ENCODE peak calls at places on chromosomes 5 and 9, in seven cellular contexts. One of them, this sample, is unnamed.

GRCh38 chr9:121699271-121700164 is 48.1 kb downstream of the DAB2IP start:
- DNase-seq in right lobe of liver: peak; percentile 67
- DNase-seq in hepatocyte: peak; percentile 62
- DNase-seq in K562: no peak
- DNase-seq in cardiac muscle cell: peak; percentile 67
- DNase-seq in prostate gland: no peak
- DNase-seq in neuronal stem cell: peak; percentile 20
- DNase-seq in this sample: peak; percentile 67

GRCh38 chr9:124017064-124017928 is 5.7 kb downstream of the LHX2 start:
- DNase-seq in prostate gland: no peak
- DNase-seq in neuronal stem cell: no peak
- DNase-seq in K562: no peak
- DNase-seq in cardiac muscle cell: no peak
- DNase-seq in right lobe of liver: no peak
- DNase-seq in hepatocyte: no peak
- DNase-seq in this sample: no peak

GRCh38 chr9:118449554-118449953 is 745.4 kb downstream of the TLR4 start:
- DNase-seq in prostate gland: no peak
- DNase-seq in right lobe of liver: no peak
- DNase-seq in hepatocyte: no peak
- DNase-seq in neuronal stem cell: no peak
- DNase-seq in cardiac muscle cell: no peak
- DNase-seq in K562: no peak
- DNase-seq in this sample: no peak

GRCh38 chr5:73686912-73687311 is 60.9 kb downstream of the ARHGEF28 start:
- DNase-seq in neuronal stem cell: no peak
- DNase-seq in cardiac muscle cell: no peak
- DNase-seq in K562: no peak
- DNase-seq in right lobe of liver: no peak
- DNase-seq in hepatocyte: no peak
- DNase-seq in prostate gland: no peak
- DNase-seq in this sample: no peak

GRCh38 chr9:123434619-123435240 is 78.7 kb downstream of the CRB2 start:
- DNase-seq in prostate gland: no peak
- DNase-seq in right lobe of liver: no peak
- DNase-seq in K562: peak; percentile 51
- DNase-seq in neuronal stem cell: no peak
- DNase-seq in hepatocyte: no peak
- DNase-seq in cardiac muscle cell: no peak
- DNase-seq in this sample: no peak

GRCh38 chr5:82730862-82731261 is 346.3 kb downstream of the TMEM167A start:
- DNase-seq in right lobe of liver: no peak
- DNase-seq in K562: no peak
- DNase-seq in cardiac muscle cell: no peak
- DNase-seq in hepatocyte: no peak
- DNase-seq in neuronal stem cell: no peak
- DNase-seq in prostate gland: no peak
- DNase-seq in this sample: no peak

GRCh38 chr5:37619353-37619752 is 220.5 kb downstream of the GDNF start:
- DNase-seq in prostate gland: no peak
- DNase-seq in K562: no peak
- DNase-seq in neuronal stem cell: no peak
- DNase-seq in hepatocyte: peak; percentile 22
- DNase-seq in cardiac muscle cell: peak; percentile 63
- DNase-seq in right lobe of liver: no peak
- DNase-seq in this sample: no peak

GRCh38 chr9:36866840-36867239 is 167.2 kb downstream of the PAX5 start:
- DNase-seq in right lobe of liver: peak; percentile 11
- DNase-seq in neuronal stem cell: no peak
- DNase-seq in K562: peak; percentile 11
- DNase-seq in prostate gland: no peak
- DNase-seq in cardiac muscle cell: no peak
- DNase-seq in hepatocyte: no peak
- DNase-seq in this sample: no peak

GRCh38 chr9:73149371-73150067 is 2.1 kb upstream of the ANXA1 start:
- DNase-seq in right lobe of liver: no peak
- DNase-seq in hepatocyte: peak; percentile 80
- DNase-seq in neuronal stem cell: no peak
- DNase-seq in cardiac muscle cell: peak; percentile 85
- DNase-seq in prostate gland: no peak
- DNase-seq in K562: peak; percentile 44
- DNase-seq in this sample: no peak

GRCh38 chr9:130437011-130437784 is 7.6 kb upstream of the ASS1 start:
- DNase-seq in right lobe of liver: peak; percentile 93
- DNase-seq in K562: no peak
- DNase-seq in prostate gland: no peak
- DNase-seq in cardiac muscle cell: no peak
- DNase-seq in neuronal stem cell: no peak
- DNase-seq in hepatocyte: no peak
- DNase-seq in this sample: no peak

GRCh38 chr5:56476487-56476856 is 243.3 kb upstream of the ANKRD55 start:
- DNase-seq in K562: no peak
- DNase-seq in prostate gland: no peak
- DNase-seq in neuronal stem cell: no peak
- DNase-seq in hepatocyte: no peak
- DNase-seq in right lobe of liver: no peak
- DNase-seq in cardiac muscle cell: no peak
- DNase-seq in this sample: no peak
- H3K27ac ChIP-seq in K562: no peak overlapping the region
- H3K27ac ChIP-seq in prostate gland: no peak overlapping the region
- H3K27ac ChIP-seq in neuronal stem cell: no peak overlapping the region
- H3K27ac ChIP-seq in hepatocyte: peak overlapping the region; percentile 49
- H3K27ac ChIP-seq in right lobe of liver: no peak overlapping the region
- H3K27ac ChIP-seq in cardiac muscle cell: no peak overlapping the region
- H3K27ac ChIP-seq in this sample: no peak overlapping the region

GRCh38 chr5:59187772-59188347 is 605.0 kb downstream of the RAB3C start:
- DNase-seq in cardiac muscle cell: peak; percentile 80
- DNase-seq in prostate gland: no peak
- DNase-seq in neuronal stem cell: no peak
- DNase-seq in right lobe of liver: no peak
- DNase-seq in hepatocyte: no peak
- DNase-seq in K562: no peak
- DNase-seq in this sample: no peak
- H3K27ac ChIP-seq in cardiac muscle cell: no peak overlapping the region
- H3K27ac ChIP-seq in prostate gland: no peak overlapping the region
- H3K27ac ChIP-seq in neuronal stem cell: no peak overlapping the region
- H3K27ac ChIP-seq in right lobe of liver: no peak overlapping the region
- H3K27ac ChIP-seq in hepatocyte: peak overlapping the region; percentile 36
- H3K27ac ChIP-seq in K562: no peak overlapping the region
- H3K27ac ChIP-seq in this sample: no peak overlapping the region

DNA sequence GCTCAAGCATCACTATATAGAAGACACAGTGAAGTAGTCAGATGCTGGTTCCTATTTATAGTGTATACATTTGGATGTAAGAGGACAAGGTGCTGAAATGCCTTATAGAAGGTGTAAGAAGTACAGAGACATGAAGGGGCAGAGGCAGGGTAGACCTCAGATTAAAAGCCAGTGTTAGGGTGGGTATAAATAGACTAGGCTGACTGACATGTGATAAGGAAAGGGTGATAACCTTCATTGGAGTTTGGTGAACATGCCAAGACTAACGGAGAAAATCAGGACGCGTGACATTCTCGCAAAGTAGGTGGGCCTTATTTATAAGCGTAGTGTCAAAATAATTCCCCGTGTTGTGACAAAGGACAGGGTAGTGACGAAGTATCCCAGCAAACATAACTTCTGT is 59.1 kb upstream of the HRH2 start:
- DNase-seq in cardiac muscle cell: no peak
- DNase-seq in right lobe of liver: no peak
- DNase-seq in neuronal stem cell: no peak
- DNase-seq in prostate gland: no peak
- DNase-seq in K562: no peak
- DNase-seq in hepatocyte: no peak
- DNase-seq in this sample: no peak
- H3K27ac ChIP-seq in cardiac muscle cell: peak overlapping the region; percentile 95
- H3K27ac ChIP-seq in right lobe of liver: no peak overlapping the region
- H3K27ac ChIP-seq in neuronal stem cell: no peak overlapping the region
- H3K27ac ChIP-seq in prostate gland: no peak overlapping the region
- H3K27ac ChIP-seq in K562: no peak overlapping the region
- H3K27ac ChIP-seq in hepatocyte: no peak overlapping the region
- H3K27ac ChIP-seq in this sample: no peak overlapping the region

GRCh38 chr5:5360363-5360762 is 62.1 kb upstream of the ICE1 start:
- DNase-seq in hepatocyte: no peak
- DNase-seq in right lobe of liver: no peak
- DNase-seq in prostate gland: no peak
- DNase-seq in cardiac muscle cell: no peak
- DNase-seq in K562: no peak
- DNase-seq in neuronal stem cell: no peak
- DNase-seq in this sample: no peak

GRCh38 chr5:5360878-5361520 is 61.5 kb upstream of the ICE1 start:
- DNase-seq in neuronal stem cell: peak; percentile 49
- DNase-seq in K562: no peak
- DNase-seq in cardiac muscle cell: no peak
- DNase-seq in hepatocyte: peak; percentile 59
- DNase-seq in prostate gland: no peak
- DNase-seq in right lobe of liver: no peak
- DNase-seq in this sample: no peak

GRCh38 chr5:5364932-5365331 is 57.5 kb upstream of the ICE1 start:
- DNase-seq in K562: no peak
- DNase-seq in hepatocyte: no peak
- DNase-seq in prostate gland: no peak
- DNase-seq in neuronal stem cell: no peak
- DNase-seq in cardiac muscle cell: no peak
- DNase-seq in right lobe of liver: no peak
- DNase-seq in this sample: no peak

GRCh38 chr5:5359623-5360022 is 62.9 kb upstream of the ICE1 start:
- DNase-seq in hepatocyte: no peak
- DNase-seq in neuronal stem cell: no peak
- DNase-seq in cardiac muscle cell: no peak
- DNase-seq in K562: no peak
- DNase-seq in prostate gland: no peak
- DNase-seq in right lobe of liver: no peak
- DNase-seq in this sample: no peak

GRCh38 chr5:5363045-5363444 is 59.4 kb upstream of the ICE1 start:
- DNase-seq in neuronal stem cell: no peak
- DNase-seq in hepatocyte: no peak
- DNase-seq in K562: no peak
- DNase-seq in right lobe of liver: no peak
- DNase-seq in prostate gland: no peak
- DNase-seq in cardiac muscle cell: no peak
- DNase-seq in this sample: no peak
- H3K27ac ChIP-seq in neuronal stem cell: no peak overlapping the region
- H3K27ac ChIP-seq in hepatocyte: no peak overlapping the region
- H3K27ac ChIP-seq in K562: no peak overlapping the region
- H3K27ac ChIP-seq in right lobe of liver: no peak overlapping the region
- H3K27ac ChIP-seq in prostate gland: no peak overlapping the region
- H3K27ac ChIP-seq in cardiac muscle cell: no peak overlapping the region
- H3K27ac ChIP-seq in this sample: no peak overlapping the region

GRCh38 chr5:17187401-17187800 is 30.0 kb upstream of the BASP1 start:
- DNase-seq in right lobe of liver: no peak
- DNase-seq in neuronal stem cell: no peak
- DNase-seq in K562: no peak
- DNase-seq in hepatocyte: no peak
- DNase-seq in prostate gland: no peak
- DNase-seq in cardiac muscle cell: no peak
- DNase-seq in this sample: no peak

GRCh38 chr5:17185776-17186175 is 31.7 kb upstream of the BASP1 start:
- DNase-seq in right lobe of liver: no peak
- DNase-seq in hepatocyte: no peak
- DNase-seq in K562: no peak
- DNase-seq in cardiac muscle cell: peak; percentile 96
- DNase-seq in prostate gland: no peak
- DNase-seq in neuronal stem cell: no peak
- DNase-seq in this sample: no peak

GRCh38 chr5:17184596-17184995 is 32.8 kb upstream of the BASP1 start:
- DNase-seq in right lobe of liver: no peak
- DNase-seq in hepatocyte: no peak
- DNase-seq in K562: no peak
- DNase-seq in prostate gland: no peak
- DNase-seq in neuronal stem cell: no peak
- DNase-seq in cardiac muscle cell: peak; percentile 58
- DNase-seq in this sample: no peak

GRCh38 chr5:17186271-17186670 is 31.2 kb upstream of the BASP1 start:
- DNase-seq in K562: no peak
- DNase-seq in hepatocyte: no peak
- DNase-seq in cardiac muscle cell: no peak
- DNase-seq in prostate gland: no peak
- DNase-seq in right lobe of liver: no peak
- DNase-seq in neuronal stem cell: no peak
- DNase-seq in this sample: no peak

GRCh38 chr5:17185349-17185748 is 32.1 kb upstream of the BASP1 start:
- DNase-seq in right lobe of liver: no peak
- DNase-seq in prostate gland: no peak
- DNase-seq in cardiac muscle cell: no peak
- DNase-seq in K562: no peak
- DNase-seq in hepatocyte: no peak
- DNase-seq in neuronal stem cell: no peak
- DNase-seq in this sample: no peak
- H3K27ac ChIP-seq in right lobe of liver: no peak overlapping the region
- H3K27ac ChIP-seq in prostate gland: no peak overlapping the region
- H3K27ac ChIP-seq in cardiac muscle cell: no peak overlapping the region
- H3K27ac ChIP-seq in K562: no peak overlapping the region
- H3K27ac ChIP-seq in hepatocyte: peak overlapping the region; percentile 64
- H3K27ac ChIP-seq in neuronal stem cell: no peak overlapping the region
- H3K27ac ChIP-seq in this sample: no peak overlapping the region

GRCh38 chr5:113749334-113749733 is 235.8 kb downstream of the YTHDC2 start:
- DNase-seq in cardiac muscle cell: no peak
- DNase-seq in right lobe of liver: no peak
- DNase-seq in K562: no peak
- DNase-seq in neuronal stem cell: no peak
- DNase-seq in hepatocyte: no peak
- DNase-seq in prostate gland: no peak
- DNase-seq in this sample: no peak
- H3K27ac ChIP-seq in cardiac muscle cell: no peak overlapping the region
- H3K27ac ChIP-seq in right lobe of liver: no peak overlapping the region
- H3K27ac ChIP-seq in K562: no peak overlapping the region
- H3K27ac ChIP-seq in neuronal stem cell: no peak overlapping the region
- H3K27ac ChIP-seq in hepatocyte: peak overlapping the region; percentile 56
- H3K27ac ChIP-seq in prostate gland: no peak overlapping the region
- H3K27ac ChIP-seq in this sample: no peak overlapping the region

DNA sequence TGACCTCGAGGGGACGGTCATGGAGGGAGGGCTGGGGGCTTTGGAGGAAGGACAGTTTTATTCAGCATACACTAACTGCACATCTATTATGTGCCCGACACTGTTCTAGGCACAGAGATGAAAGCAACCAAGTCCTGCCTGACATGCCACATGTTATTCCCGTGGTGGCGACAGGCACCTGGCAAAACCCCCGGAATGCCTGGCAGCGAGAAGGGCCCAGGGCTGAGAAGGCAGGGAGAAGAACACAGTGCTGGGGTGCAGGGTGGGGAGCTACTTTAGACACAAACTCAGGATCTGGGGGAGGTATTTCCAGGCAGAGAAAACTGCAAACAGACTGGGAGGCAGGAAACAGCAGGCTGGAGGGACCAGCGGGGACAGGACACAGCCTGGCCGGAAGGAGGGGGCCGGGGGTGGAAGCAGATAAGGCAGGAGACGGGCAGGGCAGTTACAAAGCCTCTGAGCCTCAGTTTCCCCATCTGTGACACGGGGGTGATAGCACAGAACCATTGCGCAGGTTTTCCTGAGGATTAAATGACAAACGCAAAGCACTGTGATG is 77.7 kb downstream of the STK10 start:
- DNase-seq in hepatocyte: no peak
- DNase-seq in cardiac muscle cell: peak; percentile 44
- DNase-seq in right lobe of liver: no peak
- DNase-seq in prostate gland: no peak
- DNase-seq in neuronal stem cell: no peak
- DNase-seq in K562: no peak
- DNase-seq in this sample: no peak
- H3K27ac ChIP-seq in hepatocyte: peak overlapping the region; percentile 83
- H3K27ac ChIP-seq in cardiac muscle cell: peak overlapping the region; percentile 50
- H3K27ac ChIP-seq in right lobe of liver: peak overlapping the region; percentile 37
- H3K27ac ChIP-seq in prostate gland: no peak overlapping the region
- H3K27ac ChIP-seq in neuronal stem cell: no peak overlapping the region
- H3K27ac ChIP-seq in K562: no peak overlapping the region
- H3K27ac ChIP-seq in this sample: peak overlapping the region; percentile 49